ENCODE peak calls at places on chromosomes 7 and 10, in five cellular contexts. T is mesendoderm, S is IMR-90, G is H1, H is H9. C is an unnamed sample.

GRCh38 chr7:122302826-122303521 is 1.6 kb downstream of the FEZF1 start:
- DNase-seq in T (no peak), S (no peak), G (no peak), H (no peak), C (no peak)

GRCh38 chr10:33611423-33611822 is 277.0 kb upstream of the NRP1 start:
- DNase-seq in T (no peak), S (no peak), G (no peak), H (no peak), C (no peak)

GRCh38 chr10:125482637-125483036 is 200.3 kb downstream of the TEX36 start:
- DNase-seq in T (peak), S (no peak), G (no peak), H (no peak), C (no peak)

GRCh38 chr10:93680414-93681047 is 21.9 kb downstream of the FRA10AC1 start:
- DNase-seq in T (peak), S (peak), G (no peak), H (no peak), C (peak)

GRCh38 chr7:101814996-101815825 is 2.2 kb upstream of the CUX1 start:
- DNase-seq in T (no peak), S (peak), G (no peak), H (peak), C (no peak)

GRCh38 chr10:29277296-29277695 is 11.6 kb upstream of the LYZL1 start:
- DNase-seq in T (peak), S (no peak), G (no peak), H (no peak), C (no peak)

GRCh38 chr10:7351905-7352304 is 58.9 kb downstream of the SFMBT2 start:
- DNase-seq in T (no peak), S (peak), G (no peak), H (no peak), C (no peak)

GRCh38 chr10:33279276-33279675 is 55.2 kb downstream of the NRP1 start:
- DNase-seq in T (peak), S (peak), G (no peak), H (no peak), C (no peak)

GRCh38 chr7:143229054-143229790 is 7.4 kb downstream of the TAS2R40 start:
- DNase-seq in T (peak), S (no peak), G (no peak), H (peak), C (no peak)

GRCh38 chr10:117621795-117622420 is 79.4 kb downstream of the EMX2 start:
- DNase-seq in T (no peak), S (no peak), G (no peak), H (no peak), C (no peak)

GRCh38 chr10:129868470-129869035 is 95.5 kb downstream of the EBF3 start:
- DNase-seq in T (no peak), S (no peak), G (no peak), H (peak), C (no peak)

GRCh38 chr10:71024490-71024889 is 136.1 kb upstream of the PCBD1 start:
- DNase-seq in T (no peak), S (no peak), G (no peak), H (no peak), C (no peak)

GRCh38 chr10:69801434-69802315 is at the start of gene COL13A1:
- DNase-seq in T (peak), S (peak), G (peak), H (peak), C (peak)

GRCh38 chr7:1372063-1372462 is 87.2 kb downstream of the MICALL2 start:
- DNase-seq in T (no peak), S (no peak), G (no peak), H (no peak), C (no peak)

GRCh38 chr7:107528461-107528860 is 35.3 kb downstream of the COG5 start:
- DNase-seq in T (peak), S (peak), G (no peak), H (no peak), C (no peak)

GRCh38 chr7:130896051-130896881 is 162.3 kb upstream of the KLF14 start:
- DNase-seq in T (peak), S (peak), G (no peak), H (no peak), C (no peak)

GRCh38 chr7:30134523-30135270 is at the start of gene MTURN:
- DNase-seq in T (peak), S (peak), G (peak), H (peak), C (peak)

GRCh38 chr7:81232084-81232799 is 313.4 kb upstream of the SEMA3C start:
- DNase-seq in T (no peak), S (no peak), G (no peak), H (no peak), C (no peak)

DNA sequence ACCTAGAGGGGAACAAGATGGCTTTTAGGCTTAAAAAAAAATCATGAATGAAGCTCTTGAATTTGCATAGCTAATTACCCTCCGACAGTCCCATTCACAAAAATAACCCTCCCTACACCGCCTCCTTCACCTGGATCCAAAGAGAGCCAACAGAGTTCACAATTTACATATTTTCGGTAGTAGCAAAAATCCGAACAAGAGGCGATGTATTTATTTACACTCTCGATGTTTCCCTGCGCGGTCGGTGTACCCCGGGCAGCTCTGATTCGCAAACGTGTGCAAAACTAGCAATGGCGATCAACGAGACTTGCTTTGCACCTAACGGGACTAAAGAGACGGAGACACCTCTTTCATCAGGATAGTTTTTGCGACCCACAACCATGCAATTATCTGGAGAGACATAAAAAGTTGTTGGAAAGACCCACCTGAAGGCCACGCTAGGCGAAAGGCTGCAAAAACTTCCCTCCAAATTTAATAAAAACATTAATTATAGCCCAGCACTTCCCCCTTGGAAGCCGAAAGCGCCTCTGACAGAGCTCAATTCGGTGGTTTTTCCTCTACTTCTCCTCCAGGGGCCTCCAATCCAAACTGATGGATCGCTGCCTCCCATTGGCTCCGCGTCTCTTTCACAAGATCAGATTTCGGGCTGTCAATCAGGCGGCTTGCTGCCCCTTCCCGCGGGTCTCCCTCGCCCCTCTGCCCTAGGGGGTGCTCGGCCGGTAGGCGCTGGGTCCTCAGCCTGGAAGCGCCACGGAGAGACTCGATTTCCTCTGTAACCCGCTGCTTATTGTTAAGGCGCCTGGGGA is at the start of gene ETV1:
- DNase-seq in T (peak), S (peak), G (peak), H (peak), C (peak)
- H3K4ac ChIP-seq in T (peak), S (peak), G (no peak), H (no peak), C (no peak)

GRCh38 chr10:6095810-6096209 is 7.0 kb downstream of the RBM17 start:
- DNase-seq in T (no peak), S (no peak), G (no peak), H (no peak), C (no peak)
- H3K4ac ChIP-seq in T (no peak), S (no peak), G (no peak), H (no peak), C (no peak)

GRCh38 chr10:74151879-74152722 is 1.1 kb downstream of the ADK start:
- DNase-seq in T (no peak), S (no peak), G (no peak), H (no peak), C (no peak)
- H3K4ac ChIP-seq in T (no peak), S (no peak), G (no peak), H (no peak), C (no peak)

GRCh38 chr7:25708211-25708610 is 443.8 kb upstream of the NFE2L3 start:
- DNase-seq in T (no peak), S (no peak), G (no peak), H (no peak), C (no peak)
- H3K4ac ChIP-seq in T (peak), S (no peak), G (no peak), H (no peak), C (no peak)

DNA sequence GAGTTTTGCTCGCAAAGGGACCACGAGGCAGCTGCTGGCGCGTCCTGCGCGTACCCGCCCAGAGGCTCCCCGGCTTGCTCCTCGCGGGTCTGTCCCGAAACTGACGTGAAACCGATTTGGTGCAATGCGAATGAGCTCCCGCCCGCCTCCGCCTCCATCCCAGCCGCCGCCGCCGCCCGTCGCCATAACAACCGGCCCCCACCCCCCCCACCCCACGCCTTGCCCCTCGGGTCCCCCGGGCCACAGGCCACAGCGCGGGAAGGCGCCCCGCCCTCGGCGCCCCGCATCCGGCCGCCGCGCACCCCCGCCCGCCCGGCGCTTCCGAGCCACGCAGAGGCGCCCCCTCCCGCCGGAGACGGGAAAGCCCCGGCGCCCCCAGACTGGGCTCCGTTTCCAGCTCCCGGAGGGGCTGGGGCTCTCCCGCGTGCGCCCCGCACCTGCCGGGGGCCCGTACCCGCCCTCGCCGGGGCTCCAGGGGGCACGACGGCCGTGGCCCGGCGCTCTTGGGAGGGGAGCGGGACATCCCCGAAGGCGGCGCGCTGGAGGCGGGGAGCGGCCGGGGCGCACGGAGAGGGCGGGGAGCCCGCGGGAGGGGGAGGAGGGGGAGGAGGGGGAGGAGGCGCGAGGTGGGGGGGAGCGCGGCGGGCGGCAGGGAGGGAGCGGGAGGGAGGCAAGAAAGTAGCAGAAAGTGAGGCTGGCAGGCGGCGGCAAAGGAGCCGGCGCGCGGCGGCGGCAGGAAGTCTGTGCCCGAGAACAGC is at the start of gene CAMK1D:
- DNase-seq in T (peak), S (peak), G (peak), H (peak), C (peak)
- H3K4ac ChIP-seq in T (peak), S (peak), G (no peak), H (no peak), C (no peak)

GRCh38 chr10:119207367-119207668 is at the start of gene GRK5:
- DNase-seq in T (peak), S (peak), G (peak), H (peak), C (peak)
- H3K4ac ChIP-seq in T (peak), S (peak), G (no peak), H (no peak), C (no peak)

DNA sequence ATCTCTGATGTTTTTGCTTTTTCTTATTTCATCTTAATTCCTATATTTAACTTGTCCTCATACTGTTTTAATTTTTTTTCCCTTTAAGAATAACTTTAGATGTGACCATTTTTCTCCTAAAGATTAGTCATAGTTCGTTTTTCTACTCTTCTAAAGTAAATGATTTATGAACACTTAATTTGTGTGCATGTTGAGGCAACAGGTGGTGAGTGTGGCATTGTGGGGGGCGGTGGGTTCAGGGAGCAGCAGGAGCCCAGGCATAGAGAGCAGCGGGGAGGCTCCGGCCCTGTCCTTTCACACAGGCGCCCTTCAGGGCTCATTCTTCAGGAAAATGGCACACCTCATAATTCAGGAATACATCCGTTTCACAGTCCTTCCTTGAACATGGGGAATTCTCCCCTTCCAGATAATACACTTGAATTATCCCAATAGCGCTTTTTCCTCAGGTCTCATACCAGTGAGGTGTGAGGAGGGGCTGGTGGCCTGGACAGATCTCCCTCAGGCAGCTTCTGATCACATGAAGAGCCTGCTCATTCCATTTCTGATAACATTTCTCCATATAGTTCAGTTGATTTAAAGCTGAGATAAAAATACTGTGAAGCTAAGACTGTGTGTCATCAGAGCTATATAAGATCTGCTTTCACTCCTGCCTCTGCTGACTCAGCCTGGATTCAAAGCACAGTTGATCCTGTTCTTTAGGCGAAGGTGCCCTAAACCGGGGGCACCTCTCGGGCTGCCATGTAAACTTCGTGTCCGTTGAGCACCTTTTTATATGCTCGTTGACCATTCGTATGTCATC is 40.2 kb downstream of the CUL1 start:
- DNase-seq in T (no peak), S (peak), G (no peak), H (no peak), C (no peak)
- H3K4ac ChIP-seq in T (no peak), S (no peak), G (no peak), H (no peak), C (no peak)

GRCh38 chr10:63489838-63490237 is 24.1 kb upstream of the JMJD1C start:
- DNase-seq in T (no peak), S (no peak), G (no peak), H (no peak), C (no peak)
- H3K4ac ChIP-seq in T (no peak), S (no peak), G (no peak), H (no peak), C (no peak)

GRCh38 chr7:27169658-27170493 is 4.2 kb downstream of the HOXA10 start:
- DNase-seq in T (peak), S (no peak), G (no peak), H (peak), C (no peak)
- H3K4ac ChIP-seq in T (no peak), S (no peak), G (no peak), H (no peak), C (no peak)

DNA sequence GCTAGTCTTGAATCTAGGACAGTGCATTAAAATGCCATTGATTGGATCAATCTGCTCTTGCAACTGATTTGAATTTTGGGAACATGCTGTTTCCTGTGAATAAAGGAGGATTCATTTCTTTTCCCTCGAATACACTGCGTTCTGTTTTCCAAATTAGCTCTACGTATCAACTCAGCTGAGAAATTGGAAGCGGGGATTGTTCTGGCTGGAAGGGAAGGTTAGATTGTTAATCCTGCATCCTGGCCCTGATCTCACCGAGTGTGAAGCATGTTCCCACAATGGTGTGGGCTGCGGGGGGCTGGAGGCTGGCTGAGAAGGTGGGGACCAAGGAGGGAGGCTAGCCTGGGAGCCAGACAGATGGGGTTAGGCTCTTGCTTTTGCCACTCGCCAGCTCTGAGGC is 17.6 kb downstream of the HTRA1 start:
- DNase-seq in T (no peak), S (no peak), G (no peak), H (no peak), C (no peak)
- H3K4ac ChIP-seq in T (no peak), S (no peak), G (no peak), H (no peak), C (no peak)

C was measured in neuronal stem cell.